ENCODE peak calls at places on chromosomes 2 and 18, in six cellular contexts. Y is Ammon's horn; C is cardiac muscle cell; M is COR-L47; U is activated T-cell treated with anti-CD3 and anti-CD28 coated beads for 48 hours; P is stimulated activated CD8-positive, alpha-beta memory T cell treated with anti-CD3 and anti-CD28 coated beads, Interleukin-12 subunit alpha, Interleukin-12 subunit beta, amount 100 ng/mL, for 1 hour. F is an unnamed sample.

GRCh38 chr2:51553456-51553855 is 521.5 kb upstream of the NRXN1 start:
- DNase-seq in C (no peak), Y (no peak), U (no peak), P (no peak), M (no peak), F (no peak)

GRCh38 chr2:1728821-1729220 is 15.5 kb downstream of the PXDN start:
- DNase-seq in U (no peak), C (peak; percentile 21), M (no peak), Y (no peak), P (no peak), F (no peak)

GRCh38 chr18:58847383-58848071 is 17.1 kb upstream of the ZNF532 start:
- DNase-seq in C (no peak), P (no peak), Y (no peak), U (peak; percentile 4), M (no peak), F (no peak)

GRCh38 chr2:150462772-150463171 is 24.7 kb downstream of the RND3 start:
- DNase-seq in U (no peak), M (no peak), Y (no peak), C (no peak), P (no peak), F (no peak)

GRCh38 chr2:26344581-26345283 is 1.2 kb upstream of the SELENOI start:
- DNase-seq in Y (no peak), U (peak; percentile 16), C (peak; percentile 55), P (no peak), M (no peak), F (no peak)

GRCh38 chr2:27223416-27223815 is 6.2 kb downstream of the CAD start:
- DNase-seq in U (no peak), Y (no peak), C (no peak), P (no peak), M (no peak), F (no peak)

GRCh38 chr2:24658531-24659202 is 134.5 kb downstream of the PTRHD1 start:
- DNase-seq in C (no peak), P (no peak), Y (no peak), U (no peak), M (no peak), F (no peak)

GRCh38 chr18:39591647-39592046 is 2026.0 kb upstream of the CELF4 start:
- DNase-seq in Y (no peak), U (no peak), C (no peak), M (peak; percentile 91), P (no peak), F (no peak)

GRCh38 chr2:191280304-191280703 is 35.1 kb downstream of the MYO1B start:
- DNase-seq in U (no peak), P (no peak), Y (no peak), C (no peak), M (no peak), F (no peak)

GRCh38 chr18:6994719-6995430 is 122.7 kb downstream of the LAMA1 start:
- DNase-seq in Y (no peak), C (no peak), M (no peak), P (no peak), U (no peak), F (no peak)

GRCh38 chr2:215396595-215397313 is 39.1 kb downstream of the FN1 start:
- DNase-seq in U (no peak), C (peak; percentile 84), P (no peak), Y (no peak), M (no peak), F (no peak)

GRCh38 chr2:79717364-79718007 is 204.6 kb downstream of the CTNNA2 start:
- DNase-seq in M (no peak), U (no peak), P (no peak), Y (no peak), C (peak; percentile 0), F (no peak)

GRCh38 chr2:84741182-84741822 is 139.6 kb downstream of the TRABD2A start:
- DNase-seq in M (no peak), P (peak; percentile 9), C (peak; percentile 38), Y (no peak), U (peak; percentile 23), F (peak; percentile 21)

GRCh38 chr2:66833036-66833435 is 398.1 kb downstream of the MEIS1 start:
- DNase-seq in P (no peak), U (no peak), Y (no peak), C (peak; percentile 46), M (no peak), F (no peak)

GRCh38 chr2:1265454-1265853 is 147.8 kb upstream of the TPO start:
- DNase-seq in P (no peak), C (no peak), U (no peak), Y (no peak), M (no peak), F (no peak)

GRCh38 chr2:404581-404980 is 116.7 kb upstream of the ALKAL2 start:
- DNase-seq in P (no peak), Y (no peak), C (no peak), U (no peak), M (no peak), F (no peak)

GRCh38 chr2:165833156-165833555 is 39.1 kb upstream of the GALNT3 start:
- DNase-seq in U (no peak), P (no peak), Y (no peak), M (no peak), C (peak; percentile 59), F (no peak)

GRCh38 chr18:11872479-11873136 is 21.4 kb downstream of the CHMP1B start:
- DNase-seq in Y (peak; percentile 55), P (no peak), C (peak; percentile 47), U (no peak), M (peak; percentile 11), F (peak; percentile 63)

GRCh38 chr2:145744541-145745386 is 1224.8 kb upstream of the ZEB2 start:
- DNase-seq in Y (no peak), M (no peak), C (peak; percentile 92), P (no peak), U (no peak), F (no peak)

GRCh38 chr2:209600257-209601180 is 171.1 kb upstream of the UNC80 start:
- DNase-seq in M (peak; percentile 60), C (no peak), U (no peak), P (no peak), Y (no peak), F (peak; percentile 65)

GRCh38 chr2:46913471-46914381 is 1.9 kb downstream of the MCFD2 start:
- DNase-seq in P (no peak), Y (no peak), C (peak; percentile 58), M (no peak), U (no peak), F (no peak)

GRCh38 chr2:96537066-96537733 is 648 bp downstream of the ARID5A start:
- DNase-seq in Y (no peak), P (peak; percentile 80), C (peak; percentile 64), U (peak; percentile 79), M (peak; percentile 25), F (peak; percentile 51)

GRCh38 chr2:176419591-176420071 is 150.4 kb downstream of the MTX2 start:
- DNase-seq in C (peak; percentile 75), U (no peak), M (no peak), P (no peak), Y (no peak), F (no peak)

GRCh38 chr2:27191107-27191829 is 20.6 kb upstream of the ATRAID start:
- DNase-seq in P (peak; percentile 28), U (no peak), M (peak; percentile 58), C (peak; percentile 86), Y (peak; percentile 64), F (peak; percentile 65)

GRCh38 chr2:136006658-136007057 is 21.2 kb upstream of the DARS1 start:
- DNase-seq in P (no peak), C (no peak), U (no peak), Y (no peak), M (no peak), F (no peak)

GRCh38 chr2:134536312-134536711 is 182.5 kb downstream of the TMEM163 start:
- DNase-seq in Y (no peak), U (no peak), P (no peak), M (no peak), C (no peak), F (no peak)

GRCh38 chr2:44490726-44491125 is 129.0 kb downstream of the CAMKMT start:
- DNase-seq in M (no peak), U (no peak), C (no peak), Y (no peak), P (no peak), F (no peak)

GRCh38 chr2:172438064-172438421 is 10.7 kb downstream of the ITGA6 start:
- DNase-seq in P (no peak), U (peak; percentile 44), C (no peak), M (no peak), Y (no peak), F (no peak)

GRCh38 chr2:109435866-109436634 is 177.7 kb downstream of the SEPTIN10 start:
- DNase-seq in Y (no peak), P (no peak), M (no peak), C (peak; percentile 16), U (no peak), F (no peak)

GRCh38 chr2:5364361-5364760 is 327.8 kb upstream of the SOX11 start:
- DNase-seq in U (no peak), P (no peak), M (no peak), C (no peak), Y (no peak), F (no peak)

GRCh38 chr2:26838121-26838906 is 9.6 kb upstream of the DPYSL5 start:
- DNase-seq in P (no peak), U (no peak), C (peak; percentile 50), Y (no peak), M (no peak), F (no peak)

GRCh38 chr2:24400207-24400907 is 40.0 kb upstream of the ITSN2 start:
- DNase-seq in M (peak; percentile 75), Y (peak; percentile 38), C (no peak), U (no peak), P (no peak), F (no peak)

GRCh38 chr18:62360806-62361205 is 35.7 kb downstream of the TNFRSF11A start:
- DNase-seq in Y (no peak), P (no peak), M (no peak), C (no peak), U (no peak), F (no peak)

GRCh38 chr18:33957705-33958104 is 267.0 kb downstream of the NOL4 start:
- DNase-seq in Y (no peak), P (no peak), U (no peak), C (no peak), M (peak; percentile 50), F (no peak)

GRCh38 chr2:236167297-236168109 is 683 bp downstream of the GBX2 start:
- DNase-seq in Y (no peak), P (no peak), C (peak; percentile 64), U (no peak), M (peak; percentile 27), F (no peak)